ENCODE peak calls at places on chromosomes 12 and 14, in four cellular contexts. R is CD4-positive, alpha-beta T cell; H is transverse colon; B is suprapubic skin. Q is an unnamed sample.

GRCh38 chr12:26798669-26799068 is 34.3 kb downstream of the ITPR2 start:
- DNase-seq in R (no peak), H (no peak), B (no peak), Q (no peak)

GRCh38 chr14:21924479-21924878 is 250.9 kb upstream of the OR4E1 start:
- DNase-seq in R (peak; percentile 55), H (peak; percentile 42), B (no peak), Q (no peak)

GRCh38 chr12:32217354-32218310 is 111.0 kb downstream of the BICD1 start:
- DNase-seq in R (no peak), H (peak; percentile 8), B (no peak), Q (no peak)

GRCh38 chr12:78018146-78018910 is 187.6 kb downstream of the NAV3 start:
- DNase-seq in R (no peak), H (no peak), B (no peak), Q (no peak)

GRCh38 chr12:63882844-63883243 is 38.3 kb downstream of the SRGAP1 start:
- DNase-seq in R (no peak), H (no peak), B (no peak), Q (no peak)

GRCh38 chr12:68560823-68561422 is 49.8 kb upstream of the RAP1B start:
- DNase-seq in R (no peak), H (no peak), B (no peak), Q (no peak)

GRCh38 chr14:68403191-68403781 is 389.6 kb downstream of the ZFP36L1 start:
- DNase-seq in R (no peak), H (no peak), B (no peak), Q (no peak)

GRCh38 chr12:66409195-66409871 is 107.0 kb downstream of the HELB start:
- DNase-seq in R (no peak), H (no peak), B (no peak), Q (peak; percentile 33)

GRCh38 chr12:83008703-83009102 is 322.0 kb downstream of the TMTC2 start:
- DNase-seq in R (no peak), H (no peak), B (no peak), Q (no peak)

GRCh38 chr14:49306152-49306751 is 279.9 kb downstream of the RPS29 start:
- DNase-seq in R (no peak), H (no peak), B (no peak), Q (no peak)

GRCh38 chr12:65741662-65742480 is 82.4 kb upstream of the HMGA2 start:
- DNase-seq in R (no peak), H (peak; percentile 10), B (no peak), Q (no peak)

GRCh38 chr12:30959110-30959710 is 32.7 kb downstream of the TSPAN11 start:
- DNase-seq in R (no peak), H (no peak), B (no peak), Q (no peak)

GRCh38 chr12:92278378-92278828 is 132.8 kb upstream of the BTG1 start:
- DNase-seq in R (no peak), H (no peak), B (no peak), Q (no peak)

GRCh38 chr12:58804749-58805148 is 115.6 kb downstream of the LRIG3 start:
- DNase-seq in R (no peak), H (no peak), B (no peak), Q (no peak)

GRCh38 chr12:119687879-119688278 is 19.9 kb downstream of the PRKAB1 start:
- DNase-seq in R (no peak), H (no peak), B (no peak), Q (no peak)

GRCh38 chr12:64826234-64826633 is 1.8 kb downstream of the TBC1D30 start:
- DNase-seq in R (peak; percentile 46), H (peak; percentile 64), B (no peak), Q (peak; percentile 77)

GRCh38 chr14:105863296-105864108 is 337.1 kb downstream of the TMEM121 start:
- DNase-seq in R (peak; percentile 20), H (peak; percentile 7), B (peak; percentile 66), Q (no peak)

GRCh38 chr12:62784576-62784975 is 150.4 kb downstream of the PPM1H start:
- DNase-seq in R (no peak), H (no peak), B (no peak), Q (no peak)

GRCh38 chr12:50218386-50218785 is 51.2 kb upstream of the CERS5 start:
- DNase-seq in R (no peak), H (no peak), B (no peak), Q (no peak)

GRCh38 chr14:68678471-68678870 is 114.4 kb downstream of the ZFP36L1 start:
- DNase-seq in R (no peak), H (no peak), B (no peak), Q (no peak)

GRCh38 chr14:20418501-20418909 is 5.2 kb upstream of the TEP1 start:
- DNase-seq in R (no peak), H (peak; percentile 69), B (no peak), Q (peak; percentile 84)

GRCh38 chr14:76408877-76409276 is 32.9 kb downstream of the ESRRB start:
- DNase-seq in R (no peak), H (no peak), B (no peak), Q (no peak)

GRCh38 chr14:27390130-27390529 is 792.3 kb upstream of the NOVA1 start:
- DNase-seq in R (no peak), H (no peak), B (no peak), Q (no peak)

GRCh38 chr12:48119078-48119833 is at the start of gene PFKM:
- DNase-seq in R (peak; percentile 60), H (peak; percentile 88), B (peak; percentile 87), Q (peak; percentile 92)

GRCh38 chr12:11624126-11624525 is 25.3 kb upstream of the ETV6 start:
- DNase-seq in R (no peak), H (no peak), B (no peak), Q (no peak)

GRCh38 chr12:66270613-66271012 is 31.7 kb upstream of the HELB start:
- DNase-seq in R (no peak), H (no peak), B (no peak), Q (no peak)

GRCh38 chr14:32571995-32572866 is 243.1 kb downstream of the AKAP6 start:
- DNase-seq in R (no peak), H (peak; percentile 46), B (no peak), Q (peak; percentile 68)

GRCh38 chr14:29900609-29901350 is 26.9 kb downstream of the PRKD1 start:
- DNase-seq in R (no peak), H (no peak), B (no peak), Q (no peak)

GRCh38 chr14:29905549-29905948 is 22.1 kb downstream of the PRKD1 start:
- DNase-seq in R (no peak), H (no peak), B (no peak), Q (no peak)

GRCh38 chr14:29911815-29912214 is 15.8 kb downstream of the PRKD1 start:
- DNase-seq in R (no peak), H (no peak), B (no peak), Q (no peak)

GRCh38 chr14:29908652-29909577 is 18.7 kb downstream of the PRKD1 start:
- DNase-seq in R (no peak), H (no peak), B (no peak), Q (no peak)

GRCh38 chr14:29906256-29906885 is 21.3 kb downstream of the PRKD1 start:
- DNase-seq in R (no peak), H (no peak), B (no peak), Q (no peak)
- H3K27ac ChIP-seq in R (no peak overlapping the region), H (no peak overlapping the region), B (no peak overlapping the region), Q (no peak overlapping the region)

GRCh38 chr12:51891843-51892242 is 3.9 kb downstream of the ANKRD33 start:
- DNase-seq in R (no peak), H (no peak), B (no peak), Q (no peak)
- TF ChIP-seq CTCF in R (no peak), H (no peak), B (no peak), Q (no peak)

GRCh38 chr14:64682843-64683242 is 21.4 kb upstream of the PLEKHG3 start:
- DNase-seq in R (no peak), H (no peak), B (no peak), Q (no peak)
- H3K27ac ChIP-seq in R (no peak overlapping the region), H (peak overlapping the region; percentile 88), B (peak overlapping the region; percentile 77), Q (peak overlapping the region; percentile 55)

DNA sequence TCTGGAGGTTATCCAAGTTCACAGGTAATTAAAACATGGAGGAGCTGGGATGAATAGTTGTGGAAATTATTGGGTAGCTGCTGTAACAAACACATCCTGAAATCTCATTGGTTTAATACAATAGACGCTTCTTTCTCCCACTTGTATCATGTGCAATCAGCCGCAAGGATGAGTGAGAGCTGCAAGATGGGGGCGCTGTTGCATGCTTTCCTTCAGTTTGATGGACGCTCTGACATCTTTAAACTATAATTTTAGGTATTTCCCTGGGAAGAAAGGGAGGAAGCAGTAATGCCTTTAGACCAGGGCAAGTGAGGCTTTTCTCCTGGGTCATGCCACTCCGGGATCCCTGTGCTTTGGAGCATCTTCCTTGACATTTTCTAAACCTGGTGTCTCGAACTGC is 178.7 kb downstream of the PAWR start:
- DNase-seq in R (no peak), H (no peak), B (no peak), Q (no peak)
- TF ChIP-seq CTCF in R (no peak), H (no peak), B (no peak), Q (no peak)

DNA sequence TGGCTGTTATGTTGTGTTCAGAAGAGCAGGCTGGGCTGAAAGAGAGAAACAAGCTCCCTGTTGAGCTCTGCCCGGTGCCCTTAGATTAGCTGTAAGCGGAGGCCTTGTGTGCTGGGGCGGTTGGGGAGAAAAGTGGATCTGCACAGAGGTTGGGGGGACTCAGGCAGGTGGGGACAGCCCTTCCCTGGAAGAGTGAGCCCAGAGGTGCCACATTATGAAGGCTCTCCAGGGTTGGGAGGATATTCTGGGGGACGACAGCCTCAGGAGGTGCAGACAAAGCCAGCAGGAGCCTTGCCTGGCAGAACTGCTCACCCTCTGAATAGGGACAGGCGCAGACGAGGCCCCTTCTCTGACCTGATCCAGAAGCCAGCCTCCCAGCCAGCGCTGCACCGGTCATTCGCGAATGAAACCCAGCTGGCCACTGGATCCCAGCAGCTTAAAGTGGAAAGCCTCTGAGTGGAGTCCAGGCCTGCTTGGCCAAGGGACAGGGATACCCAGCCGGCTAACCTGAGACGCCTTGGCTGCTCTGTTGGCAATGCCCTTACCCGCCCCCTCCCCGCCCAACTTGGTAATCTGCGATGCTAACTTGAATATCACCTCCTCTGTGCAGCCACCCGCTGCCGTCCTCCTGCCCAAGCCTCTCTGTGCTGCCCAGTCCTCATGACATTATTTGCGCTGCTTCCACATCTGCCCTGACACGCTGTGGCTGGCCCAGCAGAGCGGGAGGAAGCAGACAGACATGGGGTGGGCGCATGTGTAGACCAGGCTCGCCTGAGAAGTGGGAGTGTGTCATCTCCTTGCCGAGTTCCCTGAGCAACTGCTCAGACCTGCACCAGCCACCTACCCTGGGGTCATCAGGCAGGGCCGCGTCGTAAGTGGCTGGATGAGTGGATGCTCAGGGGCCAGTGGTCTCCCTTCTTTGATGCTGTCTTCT is 5.6 kb downstream of the HIP1R start:
- DNase-seq in R (no peak), H (no peak), B (no peak), Q (no peak)
- H3K27ac ChIP-seq in R (no peak overlapping the region), H (no peak overlapping the region), B (peak overlapping the region; percentile 65), Q (no peak overlapping the region)

DNA sequence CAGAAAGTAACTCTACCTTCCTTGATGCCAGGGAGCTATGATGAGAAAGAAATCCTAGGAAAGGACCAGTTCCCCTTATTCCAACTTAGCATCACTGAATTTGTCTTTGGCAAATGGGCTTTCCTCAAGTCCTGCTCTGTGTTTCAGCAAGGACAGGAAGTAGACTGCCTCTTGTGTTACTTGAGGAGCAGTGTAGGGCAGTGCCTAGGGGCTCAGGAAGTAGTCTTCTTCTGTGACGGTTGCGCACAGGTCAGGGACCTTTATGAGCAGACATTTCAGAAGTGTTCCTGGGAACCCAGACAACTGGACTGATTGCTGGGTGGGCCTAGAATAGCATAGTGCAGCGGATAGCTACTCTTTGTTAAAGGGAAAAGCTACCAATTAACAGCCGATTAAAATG is 2.7 kb downstream of the LGALS3 start:
- DNase-seq in R (no peak), H (peak; percentile 54), B (no peak), Q (peak; percentile 54)
- TF ChIP-seq CTCF in R (no peak), H (peak; percentile 17), B (no peak), Q (no peak)